ENCODE peak calls at places on chromosomes 16 and 17, in eight cellular contexts. One of them, this sample, is unnamed.

GRCh38 chr17:56879280-56879679 is 34.6 kb downstream of the TRIM25 start:
- DNase-seq in uterus: no peak
- DNase-seq in RWPE2: no peak
- DNase-seq in anterior cingulate cortex: no peak
- DNase-seq in H1: no peak
- DNase-seq in activated CD4-positive, CD25-positive, alpha-beta regulatory T cell: no peak
- DNase-seq in prostate gland: no peak
- DNase-seq in iris pigment epithelial cell: no peak
- DNase-seq in this sample: no peak

GRCh38 chr16:87844809-87845208 is 24.5 kb downstream of the SLC7A5 start:
- DNase-seq in H1: no peak
- DNase-seq in prostate gland: no peak
- DNase-seq in RWPE2: no peak
- DNase-seq in iris pigment epithelial cell: no peak
- DNase-seq in anterior cingulate cortex: no peak
- DNase-seq in uterus: no peak
- DNase-seq in activated CD4-positive, CD25-positive, alpha-beta regulatory T cell: no peak
- DNase-seq in this sample: no peak

GRCh38 chr17:40097931-40098845 is 2.2 kb downstream of the NR1D1 start:
- DNase-seq in iris pigment epithelial cell: peak
- DNase-seq in RWPE2: no peak
- DNase-seq in H1: no peak
- DNase-seq in prostate gland: peak
- DNase-seq in anterior cingulate cortex: no peak
- DNase-seq in uterus: peak
- DNase-seq in activated CD4-positive, CD25-positive, alpha-beta regulatory T cell: no peak
- DNase-seq in this sample: no peak

GRCh38 chr17:3447625-3448024 is 14.0 kb upstream of the OR1E2 start:
- DNase-seq in RWPE2: no peak
- DNase-seq in anterior cingulate cortex: no peak
- DNase-seq in activated CD4-positive, CD25-positive, alpha-beta regulatory T cell: no peak
- DNase-seq in iris pigment epithelial cell: peak
- DNase-seq in H1: no peak
- DNase-seq in uterus: no peak
- DNase-seq in prostate gland: no peak
- DNase-seq in this sample: no peak

GRCh38 chr16:72805486-72805885 is 242.4 kb downstream of the ZFHX3 start:
- DNase-seq in anterior cingulate cortex: no peak
- DNase-seq in iris pigment epithelial cell: no peak
- DNase-seq in H1: no peak
- DNase-seq in uterus: no peak
- DNase-seq in activated CD4-positive, CD25-positive, alpha-beta regulatory T cell: no peak
- DNase-seq in prostate gland: no peak
- DNase-seq in RWPE2: no peak
- DNase-seq in this sample: no peak

GRCh38 chr17:3754458-3755334 is 31.0 kb downstream of the HASPIN start:
- DNase-seq in prostate gland: peak
- DNase-seq in iris pigment epithelial cell: no peak
- DNase-seq in anterior cingulate cortex: no peak
- DNase-seq in uterus: no peak
- DNase-seq in activated CD4-positive, CD25-positive, alpha-beta regulatory T cell: peak
- DNase-seq in H1: peak
- DNase-seq in RWPE2: peak
- DNase-seq in this sample: peak

GRCh38 chr17:35167666-35168065 is 20.0 kb downstream of the UNC45B start:
- DNase-seq in iris pigment epithelial cell: peak
- DNase-seq in activated CD4-positive, CD25-positive, alpha-beta regulatory T cell: no peak
- DNase-seq in prostate gland: no peak
- DNase-seq in RWPE2: no peak
- DNase-seq in uterus: no peak
- DNase-seq in H1: no peak
- DNase-seq in anterior cingulate cortex: no peak
- DNase-seq in this sample: no peak

GRCh38 chr17:3888343-3889171 is 4.3 kb downstream of the CAMKK1 start:
- DNase-seq in prostate gland: peak
- DNase-seq in H1: no peak
- DNase-seq in activated CD4-positive, CD25-positive, alpha-beta regulatory T cell: no peak
- DNase-seq in anterior cingulate cortex: peak
- DNase-seq in RWPE2: peak
- DNase-seq in uterus: peak
- DNase-seq in iris pigment epithelial cell: peak
- DNase-seq in this sample: peak

GRCh38 chr16:12217341-12217740 is 240.8 kb downstream of the SNX29 start:
- DNase-seq in prostate gland: no peak
- DNase-seq in anterior cingulate cortex: no peak
- DNase-seq in uterus: no peak
- DNase-seq in iris pigment epithelial cell: no peak
- DNase-seq in RWPE2: no peak
- DNase-seq in activated CD4-positive, CD25-positive, alpha-beta regulatory T cell: no peak
- DNase-seq in H1: no peak
- DNase-seq in this sample: no peak

GRCh38 chr17:48558731-48559608 is 14.1 kb upstream of the HOXB2 start:
- DNase-seq in anterior cingulate cortex: no peak
- DNase-seq in uterus: no peak
- DNase-seq in H1: no peak
- DNase-seq in prostate gland: no peak
- DNase-seq in activated CD4-positive, CD25-positive, alpha-beta regulatory T cell: no peak
- DNase-seq in iris pigment epithelial cell: no peak
- DNase-seq in RWPE2: no peak
- DNase-seq in this sample: no peak

GRCh38 chr17:42566873-42567573 is at the start of gene MLX:
- DNase-seq in activated CD4-positive, CD25-positive, alpha-beta regulatory T cell: peak
- DNase-seq in uterus: peak
- DNase-seq in H1: peak
- DNase-seq in anterior cingulate cortex: peak
- DNase-seq in prostate gland: peak
- DNase-seq in RWPE2: no peak
- DNase-seq in iris pigment epithelial cell: peak
- DNase-seq in this sample: peak

GRCh38 chr17:76540381-76541300 is 797 bp downstream of the PRCD start:
- DNase-seq in RWPE2: peak
- DNase-seq in prostate gland: peak
- DNase-seq in uterus: peak
- DNase-seq in anterior cingulate cortex: peak
- DNase-seq in activated CD4-positive, CD25-positive, alpha-beta regulatory T cell: no peak
- DNase-seq in H1: peak
- DNase-seq in iris pigment epithelial cell: peak
- DNase-seq in this sample: peak

GRCh38 chr17:16434662-16435061 is 19.3 kb downstream of the TRPV2 start:
- DNase-seq in activated CD4-positive, CD25-positive, alpha-beta regulatory T cell: no peak
- DNase-seq in uterus: no peak
- DNase-seq in iris pigment epithelial cell: no peak
- DNase-seq in RWPE2: no peak
- DNase-seq in H1: no peak
- DNase-seq in anterior cingulate cortex: no peak
- DNase-seq in prostate gland: no peak
- DNase-seq in this sample: no peak

GRCh38 chr17:74126179-74126900 is 77.1 kb upstream of the RPL38 start:
- DNase-seq in H1: no peak
- DNase-seq in anterior cingulate cortex: no peak
- DNase-seq in prostate gland: no peak
- DNase-seq in iris pigment epithelial cell: no peak
- DNase-seq in RWPE2: peak
- DNase-seq in uterus: no peak
- DNase-seq in activated CD4-positive, CD25-positive, alpha-beta regulatory T cell: no peak
- DNase-seq in this sample: no peak

GRCh38 chr17:27895110-27895895 is 2.1 kb upstream of the LYRM9 start:
- DNase-seq in prostate gland: no peak
- DNase-seq in uterus: no peak
- DNase-seq in anterior cingulate cortex: no peak
- DNase-seq in iris pigment epithelial cell: no peak
- DNase-seq in activated CD4-positive, CD25-positive, alpha-beta regulatory T cell: no peak
- DNase-seq in H1: no peak
- DNase-seq in RWPE2: no peak
- DNase-seq in this sample: no peak

GRCh38 chr16:66926171-66926570 is 836 bp upstream of the RRAD start:
- DNase-seq in iris pigment epithelial cell: no peak
- DNase-seq in H1: no peak
- DNase-seq in activated CD4-positive, CD25-positive, alpha-beta regulatory T cell: no peak
- DNase-seq in uterus: no peak
- DNase-seq in RWPE2: no peak
- DNase-seq in prostate gland: no peak
- DNase-seq in anterior cingulate cortex: no peak
- DNase-seq in this sample: no peak

GRCh38 chr16:3113765-3114479 is 1.5 kb downstream of the ZNF205 start:
- DNase-seq in RWPE2: no peak
- DNase-seq in anterior cingulate cortex: no peak
- DNase-seq in prostate gland: no peak
- DNase-seq in uterus: no peak
- DNase-seq in activated CD4-positive, CD25-positive, alpha-beta regulatory T cell: no peak
- DNase-seq in H1: no peak
- DNase-seq in iris pigment epithelial cell: no peak
- DNase-seq in this sample: peak

GRCh38 chr17:69254187-69254586 is 25.6 kb upstream of the ABCA10 start:
- DNase-seq in uterus: no peak
- DNase-seq in anterior cingulate cortex: no peak
- DNase-seq in RWPE2: no peak
- DNase-seq in H1: no peak
- DNase-seq in prostate gland: no peak
- DNase-seq in iris pigment epithelial cell: peak
- DNase-seq in activated CD4-positive, CD25-positive, alpha-beta regulatory T cell: no peak
- DNase-seq in this sample: no peak

GRCh38 chr16:48525201-48526057 is 84.6 kb downstream of the N4BP1 start:
- DNase-seq in RWPE2: no peak
- DNase-seq in anterior cingulate cortex: no peak
- DNase-seq in prostate gland: no peak
- DNase-seq in H1: no peak
- DNase-seq in uterus: no peak
- DNase-seq in activated CD4-positive, CD25-positive, alpha-beta regulatory T cell: no peak
- DNase-seq in iris pigment epithelial cell: no peak
- DNase-seq in this sample: no peak

GRCh38 chr17:73211745-73212144 is 18.9 kb downstream of the COG1 start:
- DNase-seq in uterus: no peak
- DNase-seq in RWPE2: peak
- DNase-seq in anterior cingulate cortex: no peak
- DNase-seq in prostate gland: no peak
- DNase-seq in activated CD4-positive, CD25-positive, alpha-beta regulatory T cell: no peak
- DNase-seq in iris pigment epithelial cell: peak
- DNase-seq in H1: no peak
- DNase-seq in this sample: no peak

GRCh38 chr16:20901441-20902112 is 1.0 kb downstream of the LYRM1 start:
- DNase-seq in iris pigment epithelial cell: peak
- DNase-seq in uterus: peak
- DNase-seq in anterior cingulate cortex: peak
- DNase-seq in activated CD4-positive, CD25-positive, alpha-beta regulatory T cell: no peak
- DNase-seq in prostate gland: peak
- DNase-seq in RWPE2: no peak
- DNase-seq in H1: no peak
- DNase-seq in this sample: peak

GRCh38 chr17:57926723-57927047 is 28.5 kb downstream of the CUEDC1 start:
- DNase-seq in RWPE2: no peak
- DNase-seq in H1: no peak
- DNase-seq in activated CD4-positive, CD25-positive, alpha-beta regulatory T cell: no peak
- DNase-seq in anterior cingulate cortex: no peak
- DNase-seq in iris pigment epithelial cell: no peak
- DNase-seq in prostate gland: no peak
- DNase-seq in uterus: no peak
- DNase-seq in this sample: no peak

This sample was measured in cerebellum.